ENCODE peak calls at places on chromosomes 5 and 9, in six cellular contexts. P, M, N, V, S and C are unnamed samples.
A peak's percentile ranks its signal among the peaks of the same experiment; 100 is the strongest.

GRCh38 chr5:164097747-164098146 is 592.3 kb downstream of the MAT2B start:
- DNase-seq in P (no peak), M (no peak), N (no peak), V (no peak), S (no peak), C (no peak)

GRCh38 chr5:77904362-77904761 is 128.2 kb upstream of the TBCA start:
- DNase-seq in P (no peak), M (no peak), N (no peak), V (no peak), S (no peak), C (no peak)

GRCh38 chr9:82488319-82488701 is 499.7 kb downstream of the SPATA31D1 start:
- DNase-seq in P (no peak), M (no peak), N (no peak), V (no peak), S (no peak), C (no peak)

GRCh38 chr5:27465140-27465539 is 426.8 kb upstream of the CDH9 start:
- DNase-seq in P (no peak), M (no peak), N (no peak), V (no peak), S (no peak), C (no peak)

GRCh38 chr9:88992556-88992955 is 1.3 kb downstream of the S1PR3 start:
- DNase-seq in P (no peak), M (no peak), N (no peak), V (no peak), S (no peak), C (no peak)

GRCh38 chr5:58459276-58459859 is 518 bp downstream of the PLK2 start:
- DNase-seq in P (peak; percentile 20), M (no peak), N (peak; percentile 53), V (peak; percentile 4), S (no peak), C (no peak)

GRCh38 chr9:137785704-137786161 is 91.8 kb upstream of the CACNA1B start:
- DNase-seq in P (peak; percentile 42), M (no peak), N (no peak), V (no peak), S (no peak), C (no peak)

GRCh38 chr9:91951944-91952520 is 2.0 kb upstream of the ROR2 start:
- DNase-seq in P (no peak), M (no peak), N (no peak), V (no peak), S (no peak), C (no peak)

GRCh38 chr9:33429256-33430080 is 17.9 kb downstream of the AQP3 start:
- DNase-seq in P (no peak), M (no peak), N (no peak), V (no peak), S (no peak), C (no peak)

GRCh38 chr5:5497132-5497748 is 74.8 kb downstream of the ICE1 start:
- DNase-seq in P (peak; percentile 66), M (no peak), N (peak; percentile 75), V (no peak), S (peak; percentile 48), C (peak; percentile 82)

GRCh38 chr5:39714036-39714698 is 289.4 kb upstream of the DAB2 start:
- DNase-seq in P (peak; percentile 3), M (peak; percentile 12), N (peak; percentile 43), V (no peak), S (no peak), C (no peak)

GRCh38 chr9:96057155-96057554 is 181.7 kb downstream of the ERCC6L2 start:
- DNase-seq in P (no peak), M (no peak), N (peak; percentile 16), V (no peak), S (no peak), C (no peak)

GRCh38 chr5:150542933-150543445 is 35.1 kb downstream of the NDST1 start:
- DNase-seq in P (no peak), M (no peak), N (no peak), V (no peak), S (no peak), C (no peak)

GRCh38 chr5:4206127-4206526 is 610.5 kb downstream of the IRX1 start:
- DNase-seq in P (no peak), M (no peak), N (no peak), V (no peak), S (no peak), C (no peak)

GRCh38 chr9:105912868-105913516 is 218.7 kb downstream of the TMEM38B start:
- DNase-seq in P (no peak), M (no peak), N (peak; percentile 41), V (no peak), S (no peak), C (no peak)

GRCh38 chr5:10469253-10470030 is 27.8 kb downstream of the ROPN1L start:
- DNase-seq in P (no peak), M (no peak), N (no peak), V (no peak), S (no peak), C (no peak)

GRCh38 chr5:16600397-16600796 is 16.4 kb downstream of the RETREG1 start:
- DNase-seq in P (peak; percentile 86), M (no peak), N (peak; percentile 42), V (no peak), S (peak; percentile 67), C (peak; percentile 86)

GRCh38 chr9:94126844-94127243 is 42.6 kb downstream of the PTPDC1 start:
- DNase-seq in P (no peak), M (no peak), N (no peak), V (no peak), S (no peak), C (no peak)

GRCh38 chr5:38208782-38209378 is 49.5 kb upstream of the EGFLAM start:
- DNase-seq in P (peak; percentile 38), M (no peak), N (peak; percentile 41), V (no peak), S (no peak), C (no peak)

GRCh38 chr5:37836173-37837100 is 3.4 kb downstream of the GDNF start:
- DNase-seq in P (peak; percentile 32), M (no peak), N (peak; percentile 43), V (no peak), S (peak; percentile 38), C (no peak)

GRCh38 chr5:139273572-139274264 is 19.8 kb upstream of the MATR3 start:
- DNase-seq in P (peak; percentile 89), M (peak; percentile 82), N (peak; percentile 93), V (peak; percentile 77), S (peak; percentile 79), C (peak; percentile 85)

GRCh38 chr9:21750021-21750735 is 52.3 kb upstream of the MTAP start:
- DNase-seq in P (no peak), M (no peak), N (no peak), V (no peak), S (no peak), C (no peak)

GRCh38 chr9:33633621-33634020 is 109.6 kb downstream of the ANKRD18B start:
- DNase-seq in P (no peak), M (no peak), N (no peak), V (no peak), S (no peak), C (no peak)

GRCh38 chr5:91219803-91220371 is 163.2 kb downstream of the ARRDC3 start:
- DNase-seq in P (peak; percentile 65), M (no peak), N (peak; percentile 36), V (no peak), S (peak; percentile 17), C (no peak)